ENCODE peak calls at places on chromosomes 6 and 20, in six cellular contexts. Z is A549, M is hepatocyte, C is mammary epithelial cell, Q is body of pancreas, A is brain microvascular endothelial cell. V is an unnamed sample.

GRCh38 chr6:108002365-108003221 is 44.6 kb upstream of the SEC63 start:
- DNase-seq in A (peak; percentile 11), C (peak; percentile 83), M (peak; percentile 73), Q (peak; percentile 67), Z (peak; percentile 75), V (no peak)

GRCh38 chr6:52325695-52326471 is 36.1 kb upstream of the PAQR8 start:
- DNase-seq in Z (no peak), M (peak; percentile 70), A (no peak), C (no peak), Q (no peak), V (no peak)

GRCh38 chr20:54093423-54094267 is 23.3 kb upstream of the BCAS1 start:
- DNase-seq in M (no peak), A (no peak), Z (no peak), C (no peak), Q (no peak), V (no peak)

GRCh38 chr20:22555791-22556564 is 28.4 kb downstream of the FOXA2 start:
- DNase-seq in Z (no peak), A (no peak), M (no peak), Q (no peak), C (no peak), V (no peak)

GRCh38 chr6:104402572-104402971 is 457.1 kb downstream of the HACE1 start:
- DNase-seq in C (no peak), Q (no peak), M (no peak), A (no peak), Z (no peak), V (peak; percentile 3)

GRCh38 chr6:111600154-111600553 is 5.5 kb downstream of the TRAF3IP2 start:
- DNase-seq in C (no peak), Q (no peak), M (no peak), Z (no peak), A (no peak), V (no peak)

GRCh38 chr6:292506-293184 is 358 bp downstream of the DUSP22 start:
- DNase-seq in Z (peak; percentile 57), A (no peak), Q (peak; percentile 75), M (peak; percentile 73), C (no peak), V (no peak)

GRCh38 chr6:167485186-167485978 is 160.5 kb downstream of the TTLL2 start:
- DNase-seq in C (no peak), Z (peak; percentile 7), A (peak; percentile 35), Q (peak; percentile 26), M (peak; percentile 60), V (no peak)

GRCh38 chr6:33118525-33119123 is 42.8 kb downstream of the HLA-DPB1 start:
- DNase-seq in C (peak; percentile 39), Q (no peak), A (peak; percentile 16), Z (peak; percentile 46), M (peak; percentile 69), V (peak; percentile 32)

GRCh38 chr6:90369024-90369519 is 72.4 kb upstream of the BACH2 start:
- DNase-seq in C (peak; percentile 100), M (peak; percentile 93), Z (peak; percentile 96), A (peak; percentile 100), Q (peak; percentile 18), V (peak; percentile 100)

GRCh38 chr6:99350573-99350972 is 1.1 kb upstream of the FAXC start:
- DNase-seq in M (peak; percentile 32), A (no peak), Q (peak; percentile 75), C (no peak), Z (peak; percentile 6), V (no peak)

GRCh38 chr6:39296745-39297640 is 17.2 kb downstream of the KCNK17 start:
- DNase-seq in M (no peak), Z (no peak), Q (no peak), C (no peak), A (peak; percentile 13), V (no peak)

GRCh38 chr6:118377711-118378414 is 170.2 kb upstream of the PLN start:
- DNase-seq in Z (no peak), Q (peak; percentile 40), A (no peak), M (no peak), C (no peak), V (no peak)

GRCh38 chr6:112233864-112234263 is 20.5 kb downstream of the LAMA4 start:
- DNase-seq in Z (no peak), A (peak; percentile 69), Q (no peak), M (no peak), C (no peak), V (peak; percentile 86)

GRCh38 chr20:32763202-32763999 is 1.2 kb downstream of the DNMT3B start:
- DNase-seq in C (no peak), Q (peak; percentile 64), M (peak; percentile 61), A (no peak), Z (no peak), V (no peak)

GRCh38 chr20:32761831-32762753 is at the start of gene DNMT3B:
- DNase-seq in M (peak; percentile 91), C (peak; percentile 49), Q (peak; percentile 88), A (peak; percentile 48), Z (peak; percentile 84), V (no peak)

GRCh38 chr20:32761417-32761830 is 761 bp upstream of the DNMT3B start:
- DNase-seq in C (no peak), Z (no peak), M (no peak), Q (no peak), A (no peak), V (no peak)

GRCh38 chr20:32762754-32763201 is 593 bp downstream of the DNMT3B start:
- DNase-seq in Z (no peak), A (no peak), Q (no peak), M (peak; percentile 52), C (no peak), V (no peak)

DNA sequence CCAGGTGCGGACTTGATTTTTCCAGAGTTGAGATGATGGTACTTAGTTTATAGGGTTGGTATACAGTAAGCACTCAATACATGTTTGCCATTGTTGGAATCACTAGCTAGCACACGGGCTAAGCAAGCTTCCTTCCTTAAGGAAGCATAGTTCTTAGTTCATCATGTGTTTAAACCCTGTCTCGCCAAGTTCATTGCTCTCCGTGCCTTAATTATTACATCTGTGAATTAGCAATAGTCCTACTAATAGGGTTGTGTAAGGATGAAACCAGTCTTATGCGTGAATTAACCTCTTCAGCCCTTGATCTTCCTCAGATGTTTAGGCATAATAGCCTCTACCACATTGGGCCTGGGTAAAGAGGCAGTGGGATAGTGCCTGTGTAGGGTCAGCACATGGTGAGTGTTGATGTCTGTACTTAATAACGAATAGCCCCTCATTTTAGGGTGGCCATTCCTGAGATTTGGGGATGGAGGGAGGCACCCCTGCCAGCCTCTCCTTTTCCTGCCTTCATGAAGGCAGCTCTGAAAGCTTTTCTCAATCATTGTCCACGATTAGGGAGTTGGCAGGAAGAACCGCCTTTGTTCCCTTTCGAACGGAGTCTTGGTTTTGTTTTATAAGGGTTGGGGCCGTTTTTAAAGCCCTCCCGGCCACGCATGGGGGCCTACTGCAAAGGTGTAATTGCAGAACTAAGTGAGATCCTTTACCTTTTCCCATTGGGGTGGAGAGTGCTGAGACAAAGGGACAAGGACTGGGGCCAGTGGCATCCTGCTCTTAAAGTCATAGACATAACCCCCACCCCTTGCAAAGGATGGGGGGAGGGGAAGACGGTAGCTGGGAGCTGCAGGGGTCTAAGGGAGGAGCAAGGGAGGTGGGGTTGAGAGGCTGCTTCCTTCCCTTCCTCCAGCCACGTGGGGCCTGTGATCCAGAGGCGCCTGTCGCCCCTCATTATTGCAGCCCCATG is 2.1 kb downstream of the DNMT3B start:
- DNase-seq in A (no peak), Z (no peak), Q (no peak), C (no peak), M (no peak), V (no peak)
- H3K4me3 ChIP-seq in A (peak overlapping the region; percentile 70), Z (peak overlapping the region; percentile 99), Q (no peak overlapping the region), C (no peak overlapping the region), M (no peak overlapping the region), V (peak overlapping the region; percentile 59)

DNA sequence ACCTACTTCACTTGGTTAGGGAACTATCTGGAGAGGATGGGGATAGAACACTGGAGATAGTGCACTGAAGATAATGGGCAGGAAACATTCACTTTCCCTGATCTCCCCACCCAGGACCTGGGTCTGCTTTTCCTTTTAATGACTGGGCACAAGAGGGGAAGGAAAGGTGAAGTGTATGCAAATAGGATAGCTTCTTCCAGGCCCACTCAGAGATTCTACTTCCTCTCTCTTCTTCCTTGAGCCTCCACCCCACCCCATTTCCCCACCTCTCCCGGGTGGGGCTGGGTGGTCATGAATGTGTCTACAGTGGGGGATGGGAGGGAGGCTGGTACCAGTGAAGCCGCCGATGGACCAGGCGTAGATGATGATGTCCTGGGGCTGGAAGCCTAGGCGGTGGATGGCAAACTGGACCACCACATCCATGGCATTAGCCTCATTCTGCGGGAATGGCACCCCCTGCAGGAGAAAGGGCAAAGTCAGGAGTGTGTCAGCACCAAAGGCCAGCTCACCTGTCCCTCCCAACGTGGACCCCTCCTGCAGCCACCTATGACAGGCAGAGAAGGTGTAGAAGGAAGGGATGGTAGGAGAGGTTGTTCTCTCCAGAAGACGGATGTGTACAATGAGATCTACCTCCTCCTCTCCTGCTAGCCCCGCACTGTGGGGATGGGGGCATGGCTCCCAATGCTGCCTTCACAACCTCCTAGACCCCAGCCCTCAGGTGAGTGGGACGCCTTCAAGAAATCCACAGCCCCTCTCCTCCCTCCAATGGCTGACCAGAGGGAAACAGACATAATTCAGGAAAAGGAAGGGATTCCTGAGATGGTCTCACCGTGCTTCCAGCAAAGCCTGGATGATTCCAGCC is 8.6 kb upstream of the LY6G5C start:
- DNase-seq in A (no peak), Q (no peak), Z (no peak), M (no peak), C (no peak), V (no peak)
- TF ChIP-seq CTCF in A (peak; percentile 69), Q (no peak), Z (peak; percentile 18), M (no peak), C (peak; percentile 46), V (peak; percentile 51)

GRCh38 chr6:106637051-106637717 is 7.8 kb downstream of the QRSL1 start:
- DNase-seq in A (no peak), Z (no peak), Q (no peak), C (no peak), M (no peak), V (no peak)

GRCh38 chr6:106634565-106634964 is 5.2 kb downstream of the QRSL1 start:
- DNase-seq in Q (no peak), Z (no peak), M (no peak), A (no peak), C (no peak), V (no peak)

GRCh38 chr6:106639812-106640211 is 10.4 kb downstream of the QRSL1 start:
- DNase-seq in Q (no peak), M (no peak), A (no peak), Z (no peak), C (no peak), V (no peak)

GRCh38 chr6:106642476-106642875 is 13.1 kb downstream of the QRSL1 start:
- DNase-seq in C (no peak), M (no peak), Q (no peak), Z (no peak), A (no peak), V (no peak)

DNA sequence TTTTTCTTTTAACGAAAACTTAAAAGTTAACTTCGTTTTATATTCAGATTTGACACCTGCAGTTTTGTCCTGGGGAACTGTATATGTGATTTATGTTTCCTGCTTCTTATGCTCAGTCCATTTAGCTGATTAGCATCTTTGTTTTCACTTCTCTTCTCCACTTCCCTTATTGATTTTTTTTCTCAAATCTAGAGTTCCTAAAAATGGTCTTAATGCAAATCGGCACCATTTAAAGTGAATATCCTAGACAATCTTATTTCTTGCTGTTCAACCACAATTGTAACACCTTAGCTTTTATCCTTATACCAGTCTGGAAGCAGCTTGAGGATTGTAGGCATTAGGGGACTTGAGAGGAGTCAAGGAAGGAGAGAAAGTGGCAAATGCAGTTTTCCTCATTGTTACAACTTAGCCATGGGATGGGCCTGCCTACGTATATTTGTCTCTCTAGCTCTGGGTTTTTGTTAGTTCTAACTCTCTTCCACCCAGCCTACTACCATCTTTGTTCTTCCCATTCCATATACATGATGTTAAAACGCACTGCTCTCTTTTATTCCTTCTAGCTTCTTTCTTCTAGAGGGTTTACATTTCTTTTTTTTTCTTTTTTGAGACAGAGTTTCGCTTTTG is 8.5 kb downstream of the QRSL1 start:
- DNase-seq in M (no peak), Q (no peak), A (no peak), Z (no peak), C (no peak), V (no peak)
- H3K4me3 ChIP-seq in M (no peak overlapping the region), Q (no peak overlapping the region), A (no peak overlapping the region), Z (no peak overlapping the region), C (no peak overlapping the region), V (no peak overlapping the region)

GRCh38 chr6:121965739-121966138 is 433.7 kb upstream of the HSF2 start:
- DNase-seq in M (no peak), Q (peak; percentile 12), C (no peak), Z (no peak), A (no peak), V (no peak)
- TF ChIP-seq CTCF in M (no peak), Q (no peak), C (no peak), Z (no peak), A (no peak), V (no peak)